ENCODE peak calls at places on chromosomes 4 and X, in eight cellular contexts. C is Karpas-422; W is esophagus squamous epithelium; M is A549; T is colonic mucosa; X is stomach; S is CD4-positive, CD25-positive, alpha-beta regulatory T cell; K is GM23248. E is an unnamed sample. For H3K4me1, the result is how much of the 10 kb centered on the place peaks cover.

GRCh38 chrX:7215842-7216241 is 67.9 kb upstream of the PUDP start:
- DNase-seq in S (no peak), X (no peak), K (peak), C (no peak), T (no peak), M (no peak), W (no peak), E (no peak)

GRCh38 chr4:26061248-26061986 is 147.4 kb downstream of the SMIM20 start:
- DNase-seq in W (no peak), T (no peak), C (peak), M (peak), X (no peak), K (peak), S (no peak), E (peak)

GRCh38 chr4:120850048-120850599 is 72.4 kb downstream of the PRDM5 start:
- DNase-seq in S (no peak), K (peak), M (no peak), W (no peak), C (no peak), X (no peak), T (no peak), E (no peak)

GRCh38 chrX:107827852-107828251 is 2.2 kb downstream of the MID2 start:
- DNase-seq in M (no peak), W (no peak), S (no peak), X (no peak), K (peak), T (no peak), C (no peak), E (no peak)

GRCh38 chr4:147737623-147738022 is 5.7 kb downstream of the ARHGAP10 start:
- DNase-seq in X (no peak), C (no peak), W (no peak), K (no peak), M (no peak), S (no peak), T (no peak), E (peak)

GRCh38 chr4:74996996-74997395 is 64.1 kb downstream of the PARM1 start:
- DNase-seq in W (no peak), C (no peak), M (no peak), S (no peak), K (no peak), X (no peak), T (no peak), E (no peak)

GRCh38 chr4:176270669-176271068 is 1.6 kb upstream of the ASB5 start:
- DNase-seq in K (peak), S (no peak), W (no peak), C (no peak), X (no peak), M (peak), T (no peak), E (no peak)

GRCh38 chrX:85243761-85244410 is at the start of the genes SATL1 and ZNF711:
- DNase-seq in S (no peak), X (peak), C (peak), M (peak), W (no peak), K (peak), T (peak), E (peak)

GRCh38 chrX:45621356-45622041 is 420.8 kb upstream of the DIPK2B start:
- DNase-seq in T (no peak), X (no peak), K (peak), W (no peak), S (no peak), C (no peak), M (no peak), E (no peak)

GRCh38 chrX:151013164-151013743 is 30.1 kb downstream of the HMGB3 start:
- DNase-seq in W (no peak), S (no peak), K (no peak), M (no peak), C (no peak), T (no peak), X (no peak), E (no peak)

GRCh38 chr4:139469216-139469615 is 15.3 kb downstream of the RAB33B start:
- DNase-seq in W (no peak), X (no peak), S (no peak), C (no peak), K (no peak), T (no peak), M (no peak), E (no peak)

DNA sequence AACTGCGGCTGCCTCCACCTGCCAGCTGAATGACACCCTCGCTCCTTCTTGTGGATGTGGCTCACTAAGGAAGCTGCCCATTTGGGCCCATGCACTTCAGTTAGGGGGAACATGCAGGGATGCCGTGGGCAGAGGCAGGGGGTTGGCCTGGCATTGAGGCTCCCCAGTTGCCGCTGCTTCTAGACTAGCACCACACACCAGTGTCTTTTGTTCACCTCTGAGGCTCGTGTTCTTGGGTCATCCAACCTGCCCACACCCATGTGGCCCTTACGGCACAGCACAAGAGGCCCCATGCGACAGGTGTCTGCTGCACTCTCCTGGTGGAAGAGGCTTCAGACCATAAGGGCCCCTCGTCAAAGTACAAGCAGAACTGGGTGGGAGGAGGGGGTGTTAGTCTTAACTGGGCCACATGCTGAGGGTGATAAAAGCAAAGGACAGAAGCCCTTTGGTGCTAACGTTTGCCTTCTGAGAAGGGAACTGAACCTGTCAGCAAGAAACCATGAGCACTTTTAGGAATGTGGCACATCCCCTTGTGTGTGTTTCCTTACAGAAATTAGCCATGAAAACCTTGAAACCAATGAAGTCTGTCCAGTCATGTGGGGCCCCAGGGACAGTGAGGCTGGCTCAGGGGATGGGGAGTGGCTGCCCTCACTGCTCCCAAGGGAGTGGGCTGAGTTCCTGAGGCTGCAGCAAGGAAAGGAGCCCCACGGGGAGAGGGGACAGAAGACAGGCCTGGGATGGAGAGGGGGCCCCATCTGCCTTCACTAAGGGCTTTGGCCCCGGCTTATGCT is 39.2 kb downstream of the MAP7D3 start:
- DNase-seq in K (no peak), S (no peak), T (no peak), C (no peak), M (no peak), X (no peak), W (no peak), E (peak)
- H3K4me1 ChIP-seq in K (under half), S (under half), T (under half), C (under half), M (under half), X (under half), W (under half), E (under half)

GRCh38 chr4:2797188-2797544 is 4.3 kb downstream of the SH3BP2 start:
- DNase-seq in W (no peak), X (peak), S (no peak), T (peak), M (no peak), K (no peak), C (no peak), E (no peak)

GRCh38 chr4:2797545-2798305 is 4.8 kb downstream of the SH3BP2 start:
- DNase-seq in W (no peak), K (no peak), T (peak), C (no peak), X (peak), S (peak), M (no peak), E (no peak)

GRCh38 chr4:2795558-2796260 is 2.8 kb downstream of the SH3BP2 start:
- DNase-seq in K (no peak), T (peak), M (no peak), X (peak), C (no peak), W (no peak), S (no peak), E (peak)

GRCh38 chr4:2794707-2795557 is 2.0 kb downstream of the SH3BP2 start:
- DNase-seq in X (peak), C (no peak), K (peak), S (no peak), W (no peak), T (peak), M (no peak), E (peak)

DNA sequence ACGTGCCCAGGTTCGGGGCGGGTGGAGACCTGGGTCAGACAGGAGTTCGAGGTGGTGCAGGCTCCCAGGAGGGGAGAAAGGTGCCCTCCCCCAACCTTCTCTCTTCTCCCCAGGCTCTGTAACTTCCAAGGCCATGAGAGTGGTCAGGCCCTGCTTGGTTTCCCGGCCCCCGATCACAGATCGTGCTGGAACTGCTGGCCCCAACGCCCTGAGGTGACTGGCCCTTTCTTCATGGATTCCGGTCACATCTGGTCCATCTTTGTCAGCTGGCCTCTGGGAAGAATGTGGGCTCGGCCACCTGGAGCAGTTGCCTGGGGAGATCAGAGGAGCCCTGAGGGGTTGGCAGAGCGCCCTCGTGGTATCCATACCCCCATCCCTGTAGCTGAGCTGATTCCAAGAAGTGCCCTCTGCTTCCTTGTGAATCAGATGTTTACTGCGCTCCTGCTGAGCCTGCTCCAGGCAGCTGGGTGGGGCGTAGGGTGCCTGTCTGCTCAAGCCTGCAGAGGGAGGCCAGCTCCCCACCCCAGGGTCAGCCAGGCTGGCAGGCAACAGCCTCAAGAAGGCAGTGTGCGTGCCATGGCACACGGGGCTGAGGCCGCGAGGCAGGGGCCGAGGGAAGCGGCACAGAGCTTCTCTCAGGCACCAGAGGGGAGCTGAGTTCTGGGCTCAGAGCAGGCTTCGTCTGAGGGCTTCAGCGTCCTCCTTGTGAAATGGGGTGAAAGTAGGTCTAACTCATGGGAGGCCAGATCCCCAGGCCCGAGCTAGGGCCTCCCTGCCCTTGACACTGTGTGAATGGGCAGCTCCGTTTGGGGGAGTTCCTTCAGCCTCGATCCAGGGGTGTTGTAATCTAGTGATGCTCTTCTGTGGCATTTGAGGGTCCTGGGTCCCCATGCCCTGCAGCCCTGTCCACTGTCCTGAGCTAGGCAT is 3.6 kb downstream of the SH3BP2 start:
- DNase-seq in M (no peak), X (peak), T (peak), K (peak), W (no peak), C (no peak), S (no peak), E (no peak)
- H3K4me1 ChIP-seq in M (half or more), X (half or more), T (half or more), K (under half), W (half or more), C (under half), S (half or more), E (under half)

DNA sequence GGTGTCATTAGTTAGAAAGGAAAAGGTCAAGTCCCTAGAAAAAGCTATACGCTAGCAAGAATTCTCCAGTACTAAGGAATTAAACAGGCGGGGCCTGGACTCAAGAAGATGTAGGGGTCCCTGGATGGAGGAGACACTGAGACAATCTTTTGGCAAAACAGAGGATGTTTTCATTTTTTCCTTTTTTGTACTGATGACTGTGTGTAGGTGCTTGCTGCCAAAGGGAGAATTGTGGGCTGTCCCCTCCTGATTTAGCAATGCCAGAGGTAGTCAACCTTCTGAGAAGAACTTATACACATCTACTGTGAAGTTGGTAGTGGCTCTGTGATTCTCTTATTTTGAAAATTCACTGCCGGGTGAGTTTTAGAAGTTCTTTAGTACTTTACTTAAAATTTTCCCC is 391.1 kb downstream of the SPRY1 start:
- DNase-seq in T (no peak), S (no peak), K (peak), M (no peak), C (no peak), X (no peak), W (no peak), E (no peak)
- H3K4me1 ChIP-seq in T (under half), S (under half), K (under half), M (under half), C (under half), X (under half), W (under half), E (under half)

GRCh38 chr4:185396724-185397402 is at the start of gene ANKRD37:
- DNase-seq in W (no peak), X (peak), K (peak), S (no peak), M (no peak), C (no peak), T (peak), E (no peak)
- H3K4me1 ChIP-seq in W (under half), X (half or more), K (under half), S (under half), M (under half), C (half or more), T (under half), E (under half)

GRCh38 chr4:159145318-159146006 is 42.6 kb downstream of the RAPGEF2 start:
- DNase-seq in K (no peak), M (no peak), W (no peak), S (no peak), T (no peak), C (no peak), X (no peak), E (no peak)

GRCh38 chr4:159141193-159141592 is 38.3 kb downstream of the RAPGEF2 start:
- DNase-seq in T (no peak), K (peak), X (no peak), W (no peak), C (no peak), M (no peak), S (no peak), E (no peak)

GRCh38 chr4:159142254-159142653 is 39.4 kb downstream of the RAPGEF2 start:
- DNase-seq in M (no peak), X (no peak), T (no peak), S (no peak), W (no peak), C (no peak), K (peak), E (no peak)

GRCh38 chr4:159144112-159144694 is 41.3 kb downstream of the RAPGEF2 start:
- DNase-seq in T (no peak), X (no peak), S (no peak), C (no peak), W (no peak), M (no peak), K (no peak), E (no peak)

GRCh38 chr4:159142985-159143384 is 40.1 kb downstream of the RAPGEF2 start:
- DNase-seq in W (no peak), T (no peak), M (no peak), K (no peak), S (no peak), C (no peak), X (no peak), E (no peak)
- H3K4me1 ChIP-seq in W (under half), T (under half), M (under half), K (under half), S (under half), C (under half), X (half or more), E (under half)

DNA sequence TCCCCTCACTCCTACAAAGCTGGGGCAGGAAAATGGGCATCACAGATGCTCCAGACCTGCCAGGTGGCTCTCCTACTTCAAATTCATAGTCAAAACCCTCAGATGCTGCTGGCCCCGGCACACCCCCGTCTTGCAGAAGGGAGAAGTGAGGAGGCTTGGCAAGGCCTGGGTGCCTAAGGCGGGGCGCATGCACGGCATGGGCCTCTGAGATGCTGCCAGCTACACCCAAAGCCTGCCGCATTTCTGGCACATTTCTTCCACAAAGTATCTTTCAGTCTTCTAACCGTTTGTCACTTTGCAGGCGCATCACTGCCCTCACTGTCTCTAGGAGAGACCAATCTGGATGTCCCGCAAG is 19.6 kb downstream of the WDR1 start:
- DNase-seq in T (no peak), K (no peak), X (no peak), S (no peak), M (no peak), C (no peak), W (no peak), E (no peak)
- H3K4me1 ChIP-seq in T (under half), K (half or more), X (half or more), S (half or more), M (under half), C (under half), W (half or more), E (under half)

GRCh38 chr4:83258463-83258862 is 26.1 kb downstream of the COQ2 start:
- DNase-seq in T (no peak), K (no peak), X (no peak), M (no peak), S (no peak), C (no peak), W (no peak), E (no peak)

GRCh38 chr4:83262682-83263081 is 21.9 kb downstream of the COQ2 start:
- DNase-seq in T (no peak), K (no peak), W (no peak), S (no peak), M (no peak), C (no peak), X (no peak), E (no peak)

GRCh38 chr4:83261307-83261706 is 23.3 kb downstream of the COQ2 start:
- DNase-seq in K (no peak), C (no peak), W (no peak), M (no peak), S (no peak), T (peak), X (no peak), E (no peak)

GRCh38 chr4:83257811-83258210 is 26.8 kb downstream of the COQ2 start:
- DNase-seq in C (no peak), S (no peak), M (no peak), W (no peak), T (no peak), K (no peak), X (no peak), E (no peak)

DNA sequence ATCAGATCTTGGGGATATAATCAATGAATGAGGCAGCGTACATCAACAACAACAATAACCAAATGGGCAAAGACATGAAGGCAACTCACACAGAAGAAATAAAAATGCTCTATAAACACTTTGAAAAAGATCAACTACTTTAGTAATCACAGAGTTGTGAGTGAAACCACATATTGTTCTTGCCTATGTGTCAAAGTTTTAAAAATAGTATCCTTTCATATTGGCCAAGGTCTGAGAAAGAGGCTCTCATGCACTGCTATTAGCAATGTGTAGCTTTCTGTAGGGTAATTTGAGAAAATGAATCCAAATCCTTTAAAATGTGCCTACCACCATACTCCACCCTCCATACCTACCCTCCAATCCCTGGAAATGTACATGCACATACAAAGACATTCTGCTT is 25.0 kb downstream of the COQ2 start:
- DNase-seq in M (no peak), S (no peak), W (no peak), K (no peak), T (no peak), X (no peak), C (no peak), E (no peak)
- H3K4me1 ChIP-seq in M (under half), S (under half), W (under half), K (under half), T (under half), X (under half), C (under half), E (under half)